ENCODE peak calls at places on chromosome 16, in six cellular contexts. I is GM23248, U is K562, D is MM.1S, K is PC-3, B is IMR-90. H is an unnamed sample.

GRCh38 chr16:53898993-53899392 is 195.0 kb downstream of the FTO start:
- DNase-seq in U (no peak), K (no peak), B (no peak), I (peak; percentile 55), D (no peak), H (no peak)

GRCh38 chr16:50485232-50485631 is 63.0 kb upstream of the NKD1 start:
- DNase-seq in D (no peak), B (no peak), U (no peak), I (no peak), K (no peak), H (no peak)

GRCh38 chr16:54932737-54933254 is 2.1 kb downstream of the IRX5 start:
- DNase-seq in B (no peak), K (no peak), I (peak; percentile 59), U (no peak), D (no peak), H (no peak)

GRCh38 chr16:70746708-70747424 is 54.1 kb downstream of the VAC14 start:
- DNase-seq in B (peak; percentile 96), K (peak; percentile 94), I (peak; percentile 92), U (peak; percentile 88), D (no peak), H (peak; percentile 89)

GRCh38 chr16:9948933-9949332 is 233.3 kb downstream of the GRIN2A start:
- DNase-seq in D (no peak), K (no peak), I (no peak), B (no peak), U (no peak), H (no peak)

GRCh38 chr16:7397901-7398300 is 65.3 kb downstream of the RBFOX1 start:
- DNase-seq in I (peak; percentile 5), D (no peak), B (no peak), U (no peak), K (no peak), H (peak; percentile 32)

GRCh38 chr16:8026450-8026849 is 563.9 kb downstream of the TMEM114 start:
- DNase-seq in K (peak; percentile 1), D (peak; percentile 25), B (no peak), U (peak; percentile 21), I (no peak), H (peak; percentile 34)

GRCh38 chr16:89358030-89359005 is 132.0 kb downstream of the ANKRD11 start:
- DNase-seq in K (no peak), B (no peak), I (no peak), U (no peak), D (no peak), H (no peak)

GRCh38 chr16:77548766-77549165 is 113.9 kb upstream of the ADAMTS18 start:
- DNase-seq in D (no peak), I (peak; percentile 39), B (peak; percentile 5), K (peak; percentile 4), U (no peak), H (no peak)

GRCh38 chr16:9077001-9077809 is 14.2 kb upstream of the HAPSTR1 start:
- DNase-seq in K (peak; percentile 64), D (peak; percentile 76), I (peak; percentile 88), U (no peak), B (peak; percentile 88), H (no peak)

GRCh38 chr16:642189-643049 is 791 bp downstream of the MCRIP2 start:
- DNase-seq in B (no peak), K (peak; percentile 26), D (peak; percentile 79), I (peak; percentile 64), U (peak; percentile 71), H (peak; percentile 82)

GRCh38 chr16:65833171-65833871 is 533.2 kb upstream of the CDH5 start:
- DNase-seq in B (peak; percentile 84), D (no peak), I (peak; percentile 90), K (peak; percentile 69), U (no peak), H (peak; percentile 56)

GRCh38 chr16:29811896-29812665 is at the start of gene PRRT2:
- DNase-seq in I (peak; percentile 80), U (peak; percentile 66), D (peak; percentile 18), K (peak; percentile 34), B (peak; percentile 43), H (peak; percentile 85)

GRCh38 chr16:85072947-85073346 is 39.3 kb downstream of the CIBAR2 start:
- DNase-seq in U (no peak), K (no peak), I (peak; percentile 95), B (peak; percentile 90), D (no peak), H (no peak)

GRCh38 chr16:53446090-53446489 is 11.8 kb downstream of the RBL2 start:
- DNase-seq in U (no peak), D (peak; percentile 4), I (no peak), K (no peak), B (no peak), H (no peak)

GRCh38 chr16:75294773-75295172 is 43.3 kb upstream of the BCAR1 start:
- DNase-seq in D (no peak), U (no peak), I (no peak), K (no peak), B (no peak), H (no peak)

GRCh38 chr16:7351572-7351971 is 18.9 kb downstream of the RBFOX1 start:
- DNase-seq in B (no peak), U (no peak), I (no peak), K (no peak), D (no peak), H (no peak)

GRCh38 chr16:76985362-76985761 is 205.6 kb upstream of the MON1B start:
- DNase-seq in I (no peak), B (no peak), U (no peak), D (no peak), K (no peak), H (no peak)

GRCh38 chr16:16004314-16004749 is 54.9 kb downstream of the ABCC1 start:
- DNase-seq in U (no peak), D (no peak), I (peak; percentile 82), K (peak; percentile 65), B (peak; percentile 95), H (no peak)

GRCh38 chr16:20875358-20875656 is 24.9 kb downstream of the DCUN1D3 start:
- DNase-seq in I (no peak), D (no peak), B (no peak), U (no peak), K (no peak), H (no peak)

GRCh38 chr16:58515871-58516767 is 802 bp downstream of the SETD6 start:
- DNase-seq in U (peak; percentile 60), B (no peak), I (peak; percentile 33), D (peak; percentile 84), K (peak; percentile 69), H (peak; percentile 53)

GRCh38 chr16:58518980-58519368 is 3.7 kb downstream of the SETD6 start:
- DNase-seq in I (no peak), U (no peak), B (no peak), K (no peak), D (no peak), H (no peak)

GRCh38 chr16:58518083-58518979 is 3.0 kb downstream of the SETD6 start:
- DNase-seq in K (no peak), U (no peak), B (no peak), I (no peak), D (no peak), H (no peak)

GRCh38 chr16:58515125-58515870 is at the start of gene SETD6:
- DNase-seq in I (peak; percentile 95), K (peak; percentile 80), D (peak; percentile 84), U (peak; percentile 85), B (peak; percentile 84), H (peak; percentile 93)

GRCh38 chr16:58516768-58517107 is 1.4 kb downstream of the SETD6 start:
- DNase-seq in K (no peak), D (no peak), B (no peak), U (no peak), I (no peak), H (no peak)
- H3K4me1 ChIP-seq in K (peaks cover 8% of the 10 kb centered on the region), D (peaks cover 11% of the 10 kb centered on the region), B (peaks cover 2% of the 10 kb centered on the region), U (peaks cover 4% of the 10 kb centered on the region), I (peaks cover 4% of the 10 kb centered on the region), H (peaks cover 21% of the 10 kb centered on the region)

DNA sequence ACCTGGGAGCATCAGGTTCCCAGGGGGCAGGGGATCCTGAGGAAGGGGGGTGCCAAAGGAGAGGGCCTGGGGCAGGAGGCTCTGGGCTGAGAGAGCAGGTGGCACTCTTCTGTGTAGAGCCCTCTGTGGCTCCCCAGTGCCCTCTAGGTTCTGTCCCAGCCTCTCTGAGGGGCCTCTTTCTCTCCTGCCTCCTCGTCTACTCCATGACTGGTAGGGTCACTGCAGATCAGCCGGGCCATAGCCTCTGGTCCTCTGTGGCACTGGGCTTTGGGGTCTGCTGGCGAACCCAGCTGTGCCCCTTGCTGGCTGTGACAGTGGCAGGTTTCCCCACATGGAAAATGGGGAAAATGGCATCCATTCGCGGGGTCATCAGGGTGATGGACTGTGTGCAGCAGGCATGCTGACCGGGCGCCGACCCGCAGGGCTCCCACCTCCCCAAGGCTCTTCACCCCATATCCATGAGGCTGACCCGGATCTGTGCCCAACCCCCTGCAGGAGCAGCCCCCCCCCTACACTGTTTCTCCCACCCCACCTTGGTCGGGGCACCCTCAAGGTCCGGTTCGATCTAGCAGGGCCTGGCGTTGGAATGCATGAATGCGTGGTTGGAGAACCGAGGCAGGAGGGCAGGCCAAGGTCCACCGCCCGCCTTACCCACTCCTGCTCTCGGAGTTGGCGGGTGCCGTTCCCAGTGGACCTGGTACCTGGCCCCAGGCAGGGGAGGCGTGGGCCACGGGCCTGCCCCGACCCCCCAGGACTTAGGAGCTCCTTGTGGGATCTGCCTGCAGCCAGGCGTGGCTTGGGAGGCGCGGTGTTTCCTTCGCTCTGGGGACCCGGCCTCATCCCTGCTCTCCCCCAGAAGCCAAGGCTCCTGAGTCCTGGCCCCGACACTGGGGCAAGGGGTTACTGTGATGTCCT is 6.5 kb downstream of the GLIS2 start:
- DNase-seq in D (no peak), B (no peak), I (no peak), U (no peak), K (no peak), H (no peak)
- H3K4me3 ChIP-seq in D (no peak overlapping the region), B (no peak overlapping the region), I (no peak overlapping the region), U (no peak overlapping the region), K (no peak overlapping the region), H (no peak overlapping the region)

DNA sequence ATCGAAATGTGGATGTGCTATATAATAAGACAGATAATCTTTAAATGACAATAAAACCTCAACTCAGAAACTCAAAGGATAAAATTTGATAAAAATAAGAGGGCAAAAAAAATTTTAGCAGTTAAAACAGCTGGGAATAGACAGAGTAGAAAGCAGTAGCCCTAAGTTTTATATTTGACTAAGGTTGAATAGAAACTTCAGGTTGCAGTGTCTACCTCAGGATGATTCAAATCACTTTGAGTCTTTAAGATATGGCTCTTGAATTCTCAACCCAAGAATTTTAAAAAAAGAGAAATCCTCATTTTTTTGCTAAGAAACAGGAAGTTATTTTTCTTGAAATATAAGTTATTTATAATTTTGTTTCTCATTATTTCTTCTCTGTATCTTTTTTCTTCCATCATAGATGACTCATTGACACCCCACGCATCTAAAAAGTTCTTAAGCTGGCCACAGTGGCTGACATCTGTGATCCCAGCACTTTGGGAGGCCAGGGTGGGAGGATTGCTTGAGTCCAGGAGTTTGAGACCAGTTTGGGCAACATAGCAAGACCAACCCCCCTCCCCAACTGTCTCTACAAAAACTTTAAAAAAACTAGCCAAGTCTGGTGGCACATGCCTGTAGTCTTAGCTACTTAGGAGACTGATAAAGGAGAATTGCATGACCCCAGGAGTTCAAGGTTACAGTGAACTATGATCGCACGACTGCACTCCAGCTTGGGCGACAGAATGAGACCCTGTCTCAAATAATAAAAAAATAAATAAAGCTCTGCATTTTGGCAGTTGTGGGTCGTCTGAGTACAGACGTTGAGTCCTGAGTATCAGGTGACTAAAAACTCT is 23.9 kb downstream of the NFAT5 start:
- DNase-seq in U (peak; percentile 35), K (no peak), B (no peak), I (no peak), D (no peak), H (no peak)
- H4K20me1 ChIP-seq in U (no peaks in the 10 kb centered on the region), K (no peaks in the 10 kb centered on the region), B (peaks cover 56% of the 10 kb centered on the region), I (peaks cover 11% of the 10 kb centered on the region), D (no peaks in the 10 kb centered on the region), H (peaks cover 69% of the 10 kb centered on the region)

DNA sequence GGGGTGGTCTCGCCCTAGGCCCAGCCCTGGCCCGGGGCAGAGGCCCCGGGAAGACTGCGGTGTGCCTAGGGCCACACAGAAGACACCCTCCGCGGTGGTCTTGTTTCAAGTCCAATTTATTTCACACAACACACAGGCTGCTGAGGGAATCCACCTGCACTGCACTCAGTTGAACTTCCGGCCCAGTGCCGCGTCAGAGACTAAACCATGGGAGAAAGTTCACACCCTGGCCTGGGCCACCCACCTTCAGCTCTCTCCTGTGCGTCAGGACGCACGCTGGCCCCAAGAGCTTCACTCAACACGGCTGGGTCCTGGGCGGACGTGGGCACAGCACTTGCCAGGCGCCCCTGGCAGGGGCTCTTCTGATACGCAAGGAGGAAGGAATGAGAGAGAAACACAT is 58.1 kb downstream of the KLHDC4 start:
- DNase-seq in I (no peak), K (no peak), B (no peak), D (no peak), U (no peak), H (no peak)
- H3K4me1 ChIP-seq in I (no peaks in the 10 kb centered on the region), K (no peaks in the 10 kb centered on the region), B (no peaks in the 10 kb centered on the region), D (no peaks in the 10 kb centered on the region), U (no peaks in the 10 kb centered on the region), H (no peaks in the 10 kb centered on the region)